ENCODE peak calls at places on chromosomes 11 and 22, in seven cellular contexts. Z is central memory CD4-positive, alpha-beta T cell; Q is EL; C is ELR; T is GM20000; M is foreskin fibroblast; P is T-cell. U is an unnamed sample.

GRCh38 chr11:76656571-76657081 is 13.9 kb downstream of the LRRC32 start:
- DNase-seq in Z (no peak), Q (no peak), C (no peak), T (no peak), M (no peak), P (no peak), U (no peak)

GRCh38 chr11:64762916-64763803 is 3.4 kb upstream of the PYGM start:
- DNase-seq in Z (no peak), Q (peak; percentile 62), C (peak; percentile 78), T (no peak), M (no peak), P (no peak), U (no peak)

GRCh38 chr11:119540370-119541125 is 117.6 kb upstream of the THY1 start:
- DNase-seq in Z (no peak), Q (no peak), C (no peak), T (no peak), M (no peak), P (no peak), U (no peak)

GRCh38 chr22:37425369-37425768 is 1.9 kb downstream of the ELFN2 start:
- DNase-seq in Z (no peak), Q (no peak), C (no peak), T (no peak), M (no peak), P (no peak), U (no peak)

GRCh38 chr11:8005556-8005955 is 18.4 kb downstream of the EIF3F start:
- DNase-seq in Z (no peak), Q (no peak), C (no peak), T (no peak), M (no peak), P (no peak), U (no peak)

GRCh38 chr11:60498399-60498798 is 5.8 kb downstream of the MS4A12 start:
- DNase-seq in Z (no peak), Q (no peak), C (no peak), T (no peak), M (no peak), P (no peak), U (no peak)

GRCh38 chr11:120929090-120929489 is 94.8 kb upstream of the TBCEL start:
- DNase-seq in Z (no peak), Q (peak; percentile 12), C (peak; percentile 9), T (no peak), M (peak; percentile 52), P (no peak), U (no peak)

GRCh38 chr22:48475661-48476345 is 1351.9 kb downstream of the BRD1 start:
- DNase-seq in Z (no peak), Q (no peak), C (no peak), T (no peak), M (no peak), P (no peak), U (no peak)

GRCh38 chr11:103257360-103257759 is 148.1 kb downstream of the DYNC2H1 start:
- DNase-seq in Z (no peak), Q (peak; percentile 22), C (peak; percentile 62), T (peak; percentile 2), M (no peak), P (no peak), U (peak; percentile 67)

GRCh38 chr22:27218521-27218920 is 561.1 kb downstream of the MIAT start:
- DNase-seq in Z (no peak), Q (no peak), C (no peak), T (no peak), M (no peak), P (no peak), U (no peak)

GRCh38 chr11:6812391-6813005 is 13.0 kb upstream of the OR6A2 start:
- DNase-seq in Z (peak; percentile 29), Q (peak; percentile 50), C (peak; percentile 61), T (peak; percentile 64), M (peak; percentile 10), P (peak; percentile 2), U (peak; percentile 66)

GRCh38 chr11:120912504-120912903 is 111.4 kb upstream of the TBCEL start:
- DNase-seq in Z (no peak), Q (peak; percentile 23), C (peak; percentile 52), T (peak; percentile 54), M (peak; percentile 14), P (no peak), U (peak; percentile 60)

GRCh38 chr11:14932447-14932846 is 39.7 kb downstream of the CALCA start:
- DNase-seq in Z (no peak), Q (no peak), C (no peak), T (no peak), M (no peak), P (no peak), U (no peak)

GRCh38 chr11:73869234-73869949 is 7.3 kb downstream of the COA4 start:
- DNase-seq in Z (no peak), Q (peak; percentile 15), C (peak; percentile 17), T (no peak), M (no peak), P (no peak), U (peak; percentile 58)

GRCh38 chr11:18720811-18721575 is 5.0 kb downstream of the IGSF22 start:
- DNase-seq in Z (peak; percentile 72), Q (peak; percentile 87), C (peak; percentile 88), T (peak; percentile 70), M (peak; percentile 50), P (peak; percentile 79), U (peak; percentile 34)

GRCh38 chr22:17258015-17258827 is 39.0 kb upstream of the ADA2 start:
- DNase-seq in Z (no peak), Q (peak; percentile 14), C (no peak), T (peak; percentile 84), M (no peak), P (peak; percentile 46), U (peak; percentile 2)

GRCh38 chr11:64206457-64207246 is at the start of gene FERMT3:
- DNase-seq in Z (peak; percentile 71), Q (no peak), C (no peak), T (peak; percentile 70), M (no peak), P (peak; percentile 64), U (no peak)

GRCh38 chr11:12205330-12205729 is 94.9 kb downstream of the MICAL2 start:
- DNase-seq in Z (no peak), Q (peak; percentile 66), C (peak; percentile 79), T (no peak), M (peak; percentile 70), P (no peak), U (peak; percentile 21)

GRCh38 chr11:94851864-94852581 is 83.9 kb downstream of the AMOTL1 start:
- DNase-seq in Z (no peak), Q (no peak), C (no peak), T (no peak), M (no peak), P (no peak), U (peak; percentile 48)

GRCh38 chr11:12092714-12093113 is 17.7 kb upstream of the MICAL2 start:
- DNase-seq in Z (no peak), Q (no peak), C (no peak), T (no peak), M (no peak), P (no peak), U (no peak)

GRCh38 chr11:70574725-70575347 is 176.5 kb downstream of the CTTN start:
- DNase-seq in Z (no peak), Q (no peak), C (no peak), T (no peak), M (no peak), P (no peak), U (no peak)

GRCh38 chr11:73029408-73029807 is 112.7 kb downstream of the FCHSD2 start:
- DNase-seq in Z (no peak), Q (no peak), C (no peak), T (no peak), M (no peak), P (no peak), U (no peak)

GRCh38 chr22:42214625-42215415 is 55.6 kb downstream of the TCF20 start:
- DNase-seq in Z (no peak), Q (no peak), C (no peak), T (no peak), M (no peak), P (no peak), U (no peak)

GRCh38 chr11:70358797-70359196 is 39.5 kb upstream of the CTTN start:
- DNase-seq in Z (no peak), Q (no peak), C (no peak), T (no peak), M (no peak), P (no peak), U (no peak)

GRCh38 chr22:37419916-37420655 is 7.2 kb downstream of the ELFN2 start:
- DNase-seq in Z (peak; percentile 9), Q (peak; percentile 25), C (peak; percentile 40), T (no peak), M (no peak), P (no peak), U (peak; percentile 53)

GRCh38 chr22:27919943-27920755 is 1.1 kb upstream of the PITPNB start:
- DNase-seq in Z (no peak), Q (peak; percentile 82), C (peak; percentile 77), T (peak; percentile 12), M (peak; percentile 75), P (no peak), U (peak; percentile 9)

GRCh38 chr11:130003717-130004001 is 1.0 kb upstream of the PRDM10 start:
- DNase-seq in Z (no peak), Q (no peak), C (no peak), T (no peak), M (no peak), P (no peak), U (no peak)

GRCh38 chr11:45872513-45873356 is 12.7 kb upstream of the MAPK8IP1 start:
- DNase-seq in Z (peak; percentile 10), Q (peak; percentile 92), C (peak; percentile 92), T (peak; percentile 58), M (peak; percentile 87), P (no peak), U (peak; percentile 59)

GRCh38 chr11:19374189-19374588 is 133.4 kb upstream of the E2F8 start:
- DNase-seq in Z (no peak), Q (peak; percentile 98), C (peak; percentile 98), T (no peak), M (peak; percentile 99), P (no peak), U (peak; percentile 91)

GRCh38 chr11:31804439-31805036 is 6.6 kb downstream of the PAX6 start:
- DNase-seq in Z (no peak), Q (no peak), C (no peak), T (peak; percentile 42), M (no peak), P (no peak), U (no peak)

GRCh38 chr11:35003658-35004057 is 87.2 kb downstream of the PDHX start:
- DNase-seq in Z (no peak), Q (no peak), C (peak; percentile 43), T (no peak), M (no peak), P (no peak), U (peak; percentile 63)